ENCODE peak calls at places on chromosome 5, in five cellular contexts. W is tibial nerve, E is breast epithelium, S is thyroid gland, K is transverse colon. O is an unnamed sample. For H3K36me3, the result is how much of the 10 kb centered on the place peaks cover.

GRCh38 chr5:169268019-169268418 is 32.9 kb downstream of the SLIT3 start:
- DNase-seq in S (no peak), W (no peak), K (no peak), E (no peak), O (no peak)

GRCh38 chr5:37222181-37222580 is 27.0 kb downstream of the CPLANE1 start:
- DNase-seq in W (no peak), K (no peak), E (no peak), S (no peak), O (no peak)

GRCh38 chr5:149644629-149645028 is 63.3 kb downstream of the ARHGEF37 start:
- DNase-seq in E (no peak), W (no peak), K (no peak), S (no peak), O (no peak)

GRCh38 chr5:72307968-72308852 is 11.8 kb downstream of the MRPS27 start:
- DNase-seq in S (peak), K (peak), E (peak), W (peak), O (peak)

GRCh38 chr5:35854248-35854647 is 2.4 kb upstream of the IL7R start:
- DNase-seq in E (no peak), W (no peak), K (peak), S (no peak), O (no peak)

GRCh38 chr5:146681586-146681945 is 165.6 kb upstream of the GPR151 start:
- DNase-seq in E (no peak), S (no peak), K (no peak), W (no peak), O (no peak)

GRCh38 chr5:24714757-24715156 is 70.0 kb upstream of the CDH10 start:
- DNase-seq in S (no peak), W (no peak), K (no peak), E (no peak), O (no peak)

GRCh38 chr5:9347541-9348295 is 198.2 kb downstream of the SEMA5A start:
- DNase-seq in K (no peak), E (no peak), S (no peak), W (no peak), O (no peak)

GRCh38 chr5:6673031-6673430 is 39.8 kb downstream of the SRD5A1 start:
- DNase-seq in K (no peak), W (no peak), E (no peak), S (no peak), O (no peak)

GRCh38 chr5:174693697-174694400 is 30.5 kb upstream of the MSX2 start:
- DNase-seq in E (peak), W (no peak), K (peak), S (peak), O (peak)

GRCh38 chr5:175059687-175060194 is 335.4 kb downstream of the MSX2 start:
- DNase-seq in E (no peak), K (no peak), S (no peak), W (no peak), O (peak)

GRCh38 chr5:36240779-36241635 is 718 bp downstream of the NADK2 start:
- DNase-seq in S (peak), E (peak), K (peak), W (peak), O (peak)

GRCh38 chr5:140400730-140401361 is 787 bp upstream of the ANKHD1 start:
- DNase-seq in W (peak), E (peak), K (peak), S (peak), O (peak)

GRCh38 chr5:128109138-128109537 is 25.6 kb downstream of the SLC12A2 start:
- DNase-seq in K (peak), W (no peak), E (no peak), S (no peak), O (no peak)

GRCh38 chr5:58666141-58666540 is 83.3 kb downstream of the RAB3C start:
- DNase-seq in E (no peak), W (no peak), S (no peak), K (no peak), O (no peak)

GRCh38 chr5:39314591-39314990 is 49.7 kb downstream of the C9 start:
- DNase-seq in E (no peak), K (no peak), S (no peak), W (no peak), O (no peak)

GRCh38 chr5:125549322-125549871 is 803.0 kb upstream of the ZNF608 start:
- DNase-seq in K (no peak), E (no peak), W (peak), S (peak), O (no peak)

GRCh38 chr5:113354056-113354455 is 80.7 kb downstream of the TSSK1B start:
- DNase-seq in K (no peak), W (no peak), E (no peak), S (no peak), O (no peak)

GRCh38 chr5:146213210-146213838 is 9.9 kb downstream of the RBM27 start:
- DNase-seq in E (no peak), K (no peak), W (no peak), S (no peak), O (no peak)

GRCh38 chr5:191036-191948 is at the start of gene LRRC14B:
- DNase-seq in E (no peak), W (no peak), S (peak), K (peak), O (peak)

GRCh38 chr5:156481741-156482140 is 154.8 kb downstream of the SGCD start:
- DNase-seq in K (no peak), E (no peak), S (no peak), W (no peak), O (no peak)

GRCh38 chr5:100776244-100776643 is 126.8 kb downstream of the ST8SIA4 start:
- DNase-seq in S (no peak), K (no peak), W (no peak), E (no peak), O (no peak)

GRCh38 chr5:122845253-122846050 is at the start of gene SNX24:
- DNase-seq in E (peak), K (peak), W (peak), S (peak), O (peak)

GRCh38 chr5:143400541-143401252 is 2.8 kb downstream of the NR3C1 start:
- DNase-seq in S (no peak), W (peak), E (no peak), K (no peak), O (no peak)

GRCh38 chr5:108025957-108026356 is 355.2 kb upstream of the EFNA5 start:
- DNase-seq in S (no peak), K (no peak), E (no peak), W (no peak), O (no peak)

GRCh38 chr5:99543841-99544240 is 615.0 kb upstream of the CHD1 start:
- DNase-seq in K (no peak), S (no peak), W (peak), E (peak), O (no peak)

GRCh38 chr5:158496624-158497023 is 603.1 kb downstream of the EBF1 start:
- DNase-seq in W (no peak), S (no peak), K (no peak), E (no peak), O (no peak)

GRCh38 chr5:157710887-157711286 is 20.3 kb upstream of the THG1L start:
- DNase-seq in E (no peak), W (no peak), S (no peak), K (no peak), O (no peak)

GRCh38 chr5:52985306-52985705 is 3.8 kb upstream of the ITGA2 start:
- DNase-seq in W (no peak), S (no peak), E (no peak), K (no peak), O (no peak)

GRCh38 chr5:141434006-141434405 is 3.7 kb downstream of the PCDHGA12 start:
- DNase-seq in W (no peak), S (no peak), E (no peak), K (no peak), O (no peak)

GRCh38 chr5:2920312-2920711 is 168.8 kb upstream of the IRX2 start:
- DNase-seq in S (no peak), E (no peak), K (no peak), W (no peak), O (no peak)

GRCh38 chr5:98630621-98631020 is 142.8 kb upstream of the RGMB start:
- DNase-seq in S (no peak), K (no peak), W (no peak), E (no peak), O (no peak)

GRCh38 chr5:61245486-61245885 is 83.2 kb upstream of the SMIM15 start:
- DNase-seq in K (peak), W (no peak), S (no peak), E (no peak), O (no peak)

GRCh38 chr5:100762163-100762562 is 140.9 kb downstream of the ST8SIA4 start:
- DNase-seq in W (no peak), E (no peak), K (no peak), S (no peak), O (no peak)

GRCh38 chr5:103582364-103582763 is 19.8 kb upstream of the NUDT12 start:
- DNase-seq in E (no peak), K (peak), S (peak), W (no peak), O (no peak)

GRCh38 chr5:78638423-78638822 is 10.1 kb downstream of the LHFPL2 start:
- DNase-seq in W (peak), K (peak), S (peak), E (peak), O (peak)

GRCh38 chr5:79050513-79050912 is 19.0 kb downstream of the DMGDH start:
- DNase-seq in W (peak), E (no peak), K (no peak), S (no peak), O (no peak)

GRCh38 chr5:108380531-108381021 is 1.3 kb downstream of the FBXL17 start:
- DNase-seq in K (peak), S (peak), E (no peak), W (peak), O (peak)

DNA sequence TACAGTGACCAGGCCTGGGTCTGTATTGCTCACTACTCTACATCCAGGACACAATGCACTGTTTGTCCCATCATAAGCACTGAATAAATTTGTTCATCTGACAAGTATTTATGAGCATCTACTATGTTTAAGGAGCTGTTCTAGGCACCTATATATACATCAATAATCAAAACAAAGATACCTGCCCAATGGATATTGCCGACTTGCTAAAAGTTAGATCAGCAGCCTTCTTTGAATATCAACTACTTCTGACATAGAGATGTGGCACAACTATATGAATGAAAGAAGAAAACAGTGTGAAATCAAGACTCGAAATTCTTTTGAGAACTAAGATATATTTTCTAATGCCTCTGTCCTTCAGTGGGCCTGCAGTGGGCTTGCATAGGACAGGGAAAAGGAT is 215.7 kb downstream of the ARL15 start:
- DNase-seq in S (no peak), E (no peak), W (no peak), K (no peak), O (no peak)
- H3K36me3 ChIP-seq in S (under half), E (under half), W (under half), K (under half), O (under half)

DNA sequence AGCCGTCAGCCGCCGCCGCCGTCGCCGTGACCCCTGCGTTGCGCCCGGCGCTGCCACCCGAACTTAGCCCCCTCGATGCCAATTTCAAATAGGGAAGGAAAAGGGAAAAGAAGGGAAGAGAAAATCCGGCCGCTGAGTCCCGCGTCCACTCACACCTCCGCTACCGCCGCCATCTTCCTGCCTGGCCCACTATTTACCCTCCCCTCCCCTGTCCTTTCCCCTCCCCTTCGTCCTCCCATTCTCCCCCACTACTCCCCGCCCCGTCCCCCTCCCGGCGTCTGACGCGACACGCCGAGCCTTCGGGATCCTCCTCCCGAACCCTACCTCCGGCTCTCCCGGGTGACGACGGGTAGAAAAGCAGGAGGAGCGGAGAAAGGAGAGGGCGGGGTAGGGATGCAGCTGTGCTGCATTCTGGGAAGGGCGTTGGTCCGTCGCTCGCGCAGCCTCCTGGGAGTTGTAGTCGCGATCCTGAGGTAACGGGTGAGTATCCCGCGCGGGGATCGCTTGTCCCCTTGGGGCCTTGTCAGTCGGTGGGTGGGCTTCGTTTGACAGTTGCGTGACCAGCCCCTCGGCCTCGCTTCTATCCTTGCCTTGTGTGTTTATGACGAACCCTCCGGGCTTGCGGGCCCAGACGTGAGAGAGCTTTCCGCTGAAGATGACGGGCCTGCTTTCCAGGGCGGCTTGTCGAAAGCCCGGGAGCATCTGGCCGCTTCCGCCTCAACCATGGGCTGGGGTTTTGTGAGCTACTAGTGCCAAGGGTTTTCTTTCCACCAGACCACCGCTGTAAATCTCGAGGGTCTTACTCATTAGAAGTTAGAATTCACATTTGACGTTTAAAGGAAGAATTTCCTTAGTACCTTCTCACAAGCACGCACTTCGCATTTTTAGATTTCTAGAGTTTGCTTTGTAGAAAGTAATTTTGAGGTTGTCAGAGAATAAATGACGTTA is at the start of the genes CERT1 and POLK:
- DNase-seq in W (peak), K (peak), S (peak), E (peak), O (peak)
- TF ChIP-seq POLR2A in W (peak), K (peak), S (peak), E (peak), O (peak)

GRCh38 chr5:134580001-134580460 is 52.6 kb downstream of the SAR1B start:
- DNase-seq in W (no peak), E (no peak), S (no peak), K (no peak), O (no peak)
- H3K36me3 ChIP-seq in W (half or more), E (under half), S (under half), K (under half), O (half or more)

DNA sequence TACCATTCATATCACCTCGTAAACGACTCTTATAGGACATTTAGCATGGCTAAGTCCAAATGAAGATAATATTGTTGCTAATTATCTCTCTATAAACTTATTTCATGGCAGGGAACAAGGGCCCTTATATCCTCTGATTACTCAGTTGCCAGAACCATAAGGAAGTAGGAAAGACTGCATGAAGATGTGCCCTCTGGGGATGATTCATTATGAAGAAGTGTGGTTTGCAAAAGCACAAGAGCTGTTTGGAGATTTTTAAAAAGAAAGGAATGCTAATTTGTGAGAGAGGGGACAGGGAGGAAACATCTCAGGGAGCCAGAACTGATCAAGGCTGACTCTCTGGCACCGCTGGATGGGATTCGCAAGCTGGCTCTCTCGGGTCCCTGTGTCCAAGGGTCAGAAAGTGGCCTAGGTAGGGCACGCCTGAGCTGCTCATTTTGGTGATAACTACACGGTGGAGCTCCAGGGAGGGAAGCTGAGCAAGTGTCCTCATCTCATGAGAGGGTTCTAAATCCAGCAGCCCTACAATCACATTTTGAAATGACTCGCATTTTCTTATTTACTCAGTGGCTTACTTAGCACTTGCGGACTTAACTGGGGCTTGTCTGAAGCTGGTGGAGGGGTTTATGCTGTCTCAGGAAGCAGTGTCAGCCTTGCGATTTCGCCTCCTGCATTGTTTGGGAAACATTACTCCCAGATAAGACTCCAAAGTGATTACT is 136.8 kb downstream of the C5orf15 start:
- DNase-seq in K (no peak), S (no peak), E (no peak), W (no peak), O (no peak)
- TF ChIP-seq POLR2A in K (no peak), S (no peak), E (no peak), W (no peak), O (no peak)

GRCh38 chr5:33476992-33477391 is 36.2 kb downstream of the TARS1 start:
- DNase-seq in W (no peak), E (no peak), S (no peak), K (no peak), O (no peak)

GRCh38 chr5:33472805-33473409 is 32.1 kb downstream of the TARS1 start:
- DNase-seq in K (no peak), S (no peak), E (no peak), W (no peak), O (no peak)

GRCh38 chr5:33475706-33476105 is 34.9 kb downstream of the TARS1 start:
- DNase-seq in K (no peak), S (no peak), E (no peak), W (no peak), O (no peak)

GRCh38 chr5:33474931-33475499 is 34.2 kb downstream of the TARS1 start:
- DNase-seq in W (no peak), E (no peak), S (no peak), K (no peak), O (no peak)

DNA sequence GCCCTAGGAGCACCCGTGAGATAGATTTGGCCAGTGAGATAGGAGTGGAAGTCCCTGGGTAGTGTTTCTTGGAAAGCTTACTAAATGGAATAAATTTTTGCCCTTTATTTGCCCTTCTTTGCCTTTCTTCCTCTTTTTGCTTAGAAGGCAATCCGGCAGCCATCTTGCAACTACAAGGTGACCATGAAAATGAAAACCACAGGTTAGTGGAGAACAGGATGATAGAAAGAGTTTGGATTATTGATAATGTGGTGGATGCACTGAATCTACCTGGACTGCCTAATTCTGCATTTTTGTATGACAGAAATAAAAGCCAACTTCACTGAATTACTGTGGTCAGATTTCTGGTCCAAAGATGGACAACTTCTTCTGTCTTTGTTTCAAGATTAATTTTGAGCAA is 33.2 kb downstream of the TARS1 start:
- DNase-seq in W (no peak), K (no peak), S (no peak), E (no peak), O (no peak)
- H3K36me3 ChIP-seq in W (half or more), K (under half), S (under half), E (under half), O (half or more)

GRCh38 chr5:172834570-172835245 is 657 bp downstream of the ERGIC1 start:
- DNase-seq in K (peak), S (no peak), W (no peak), E (no peak), O (peak)

GRCh38 chr5:172832383-172833315 is 1.4 kb upstream of the ERGIC1 start:
- DNase-seq in K (no peak), S (no peak), E (no peak), W (no peak), O (no peak)

GRCh38 chr5:172833372-172833690 is 720 bp upstream of the ERGIC1 start:
- DNase-seq in K (no peak), W (no peak), S (no peak), E (no peak), O (no peak)

GRCh38 chr5:172835246-172836030 is 1.4 kb downstream of the ERGIC1 start:
- DNase-seq in K (no peak), W (no peak), S (no peak), E (no peak), O (peak)

GRCh38 chr5:172833691-172834569 is at the start of gene ERGIC1:
- DNase-seq in W (peak), E (peak), K (peak), S (peak), O (peak)
- TF ChIP-seq POLR2A in W (peak), E (peak), K (peak), S (no peak), O (peak)

O was measured in upper lobe of left lung.